ENCODE peak calls at places on chromosomes 16 and 17, in eight cellular contexts. N, M, Q, P, D, L, T and K are unnamed samples.
A peak's percentile ranks its signal among the peaks of the same experiment; 100 is the strongest.

GRCh38 chr17:7046127-7046724 is 2.3 kb upstream of the SLC16A11 start:
- DNase-seq in T (no peak), D (peak; percentile 32), N (no peak), M (no peak), P (peak; percentile 95), L (no peak), Q (no peak), K (no peak)

GRCh38 chr17:40058151-40058784 is 4.1 kb upstream of the MED24 start:
- DNase-seq in T (no peak), L (peak; percentile 37), P (no peak), D (no peak), N (no peak), Q (peak; percentile 46), M (no peak), K (no peak)

GRCh38 chr17:43953746-43954145 is at the start of gene PYY:
- DNase-seq in D (no peak), N (no peak), M (no peak), L (no peak), P (no peak), T (no peak), Q (no peak), K (no peak)

GRCh38 chr16:87895641-87896141 is 26.4 kb upstream of the SLC7A5 start:
- DNase-seq in P (no peak), L (peak; percentile 45), Q (peak; percentile 57), T (no peak), D (peak; percentile 87), M (no peak), N (peak; percentile 14), K (no peak)

GRCh38 chr16:82995927-82996441 is 369.2 kb downstream of the CDH13 start:
- DNase-seq in T (peak; percentile 91), Q (peak; percentile 90), N (no peak), M (no peak), D (no peak), P (no peak), L (peak; percentile 71), K (peak; percentile 44)

GRCh38 chr16:554640-555413 is 5.4 kb upstream of the PRR35 start:
- DNase-seq in P (no peak), M (no peak), D (no peak), N (peak; percentile 21), L (no peak), T (no peak), Q (peak; percentile 69), K (peak; percentile 44)

GRCh38 chr17:31492880-31493655 is 101.6 kb downstream of the RAB11FIP4 start:
- DNase-seq in Q (no peak), L (peak; percentile 74), D (peak; percentile 84), T (no peak), M (no peak), P (peak; percentile 46), N (no peak), K (no peak)

GRCh38 chr16:3959148-3959547 is 78.6 kb upstream of the CREBBP start:
- DNase-seq in D (no peak), P (peak; percentile 56), Q (peak; percentile 77), L (no peak), N (no peak), T (no peak), M (no peak), K (peak; percentile 90)

GRCh38 chr17:70905796-70906195 is 736.5 kb downstream of the KCNJ2 start:
- DNase-seq in T (peak; percentile 15), L (no peak), D (no peak), P (peak; percentile 37), N (no peak), M (no peak), Q (peak; percentile 100), K (peak; percentile 85)